ENCODE peak calls at places on chromosome 2, in nine cellular contexts. V is cardiac muscle cell; X is adipocyte; M is NCI-H1092; C is uterus; K is aorta; R is stomach; J is CD4-positive, alpha-beta T cell; Z is DMS153. O is an unnamed sample.
A peak's percentile ranks its signal among the peaks of the same experiment; 100 is the strongest.

GRCh38 chr2:235860111-235860510 is 308.1 kb downstream of the GBX2 start:
- DNase-seq in V (no peak), X (peak; percentile 65), M (no peak), C (no peak), K (no peak), R (no peak), J (no peak), Z (no peak), O (no peak)

GRCh38 chr2:27407798-27408491 is 1.4 kb downstream of the PPM1G start:
- DNase-seq in V (peak; percentile 78), X (peak; percentile 80), M (peak; percentile 25), C (no peak), K (no peak), R (no peak), J (no peak), Z (peak; percentile 21), O (no peak)

GRCh38 chr2:43207553-43208300 is 18.7 kb downstream of the ZFP36L2 start:
- DNase-seq in V (no peak), X (no peak), M (no peak), C (no peak), K (no peak), R (no peak), J (no peak), Z (no peak), O (no peak)

GRCh38 chr2:170716851-170717598 is 1.9 kb downstream of the SP5 start:
- DNase-seq in V (peak; percentile 78), X (peak; percentile 22), M (peak; percentile 24), C (peak; percentile 36), K (peak; percentile 55), R (peak; percentile 58), J (no peak), Z (no peak), O (no peak)

GRCh38 chr2:200944467-200945394 is 18.7 kb downstream of the ORC2 start:
- DNase-seq in V (no peak), X (peak; percentile 79), M (no peak), C (no peak), K (peak; percentile 48), R (peak; percentile 62), J (no peak), Z (no peak), O (no peak)

GRCh38 chr2:88927142-88927541 is 235.7 kb downstream of the RPIA start:
- DNase-seq in V (peak; percentile 37), X (no peak), M (no peak), C (no peak), K (no peak), R (no peak), J (no peak), Z (no peak), O (no peak)

GRCh38 chr2:182435754-182436153 is 8.9 kb upstream of the PDE1A start:
- DNase-seq in V (no peak), X (peak; percentile 51), M (no peak), C (no peak), K (no peak), R (no peak), J (no peak), Z (no peak), O (no peak)

GRCh38 chr2:11355194-11356053 is 11.0 kb upstream of the ROCK2 start:
- DNase-seq in V (no peak), X (no peak), M (no peak), C (no peak), K (no peak), R (no peak), J (no peak), Z (no peak), O (no peak)

GRCh38 chr2:5915926-5916325 is 223.7 kb downstream of the SOX11 start:
- DNase-seq in V (peak; percentile 62), X (peak; percentile 37), M (peak; percentile 9), C (no peak), K (no peak), R (peak; percentile 67), J (no peak), Z (peak; percentile 34), O (no peak)

GRCh38 chr2:64769392-64770044 is 115.8 kb upstream of the SERTAD2 start:
- DNase-seq in V (no peak), X (no peak), M (no peak), C (no peak), K (no peak), R (no peak), J (no peak), Z (no peak), O (no peak)

GRCh38 chr2:176653856-176654443 is 384.7 kb downstream of the MTX2 start:
- DNase-seq in V (peak; percentile 80), X (peak; percentile 51), M (peak; percentile 74), C (peak; percentile 77), K (peak; percentile 67), R (peak; percentile 39), J (no peak), Z (peak; percentile 90), O (no peak)

GRCh38 chr2:186590538-186591441 is 934 bp downstream of the ITGAV start:
- DNase-seq in V (peak; percentile 64), X (peak; percentile 76), M (no peak), C (peak; percentile 29), K (no peak), R (no peak), J (no peak), Z (no peak), O (no peak)

GRCh38 chr2:101725515-101726192 is 28.1 kb downstream of the MAP4K4 start:
- DNase-seq in V (no peak), X (no peak), M (no peak), C (no peak), K (no peak), R (no peak), J (no peak), Z (no peak), O (no peak)

GRCh38 chr2:204900910-204901309 is 355.6 kb downstream of the PARD3B start:
- DNase-seq in V (no peak), X (no peak), M (no peak), C (no peak), K (peak; percentile 42), R (peak; percentile 75), J (no peak), Z (peak; percentile 57), O (no peak)

GRCh38 chr2:118992740-118993391 is 50.9 kb downstream of the MARCO start:
- DNase-seq in V (no peak), X (no peak), M (no peak), C (no peak), K (no peak), R (peak; percentile 10), J (no peak), Z (no peak), O (no peak)

GRCh38 chr2:181876614-181877063 is 14.9 kb upstream of the ITPRID2 start:
- DNase-seq in V (no peak), X (peak; percentile 18), M (no peak), C (no peak), K (no peak), R (no peak), J (no peak), Z (no peak), O (no peak)

GRCh38 chr2:19607400-19607799 is 249.0 kb upstream of the OSR1 start:
- DNase-seq in V (no peak), X (no peak), M (no peak), C (no peak), K (no peak), R (no peak), J (no peak), Z (no peak), O (no peak)

GRCh38 chr2:88739985-88740600 is 48.6 kb downstream of the RPIA start:
- DNase-seq in V (peak; percentile 74), X (peak; percentile 83), M (peak; percentile 52), C (peak; percentile 42), K (peak; percentile 60), R (peak; percentile 84), J (peak; percentile 60), Z (peak; percentile 24), O (peak; percentile 65)

GRCh38 chr2:226325541-226325940 is 474.1 kb downstream of the IRS1 start:
- DNase-seq in V (no peak), X (no peak), M (no peak), C (no peak), K (no peak), R (no peak), J (no peak), Z (no peak), O (no peak)

O was measured in T-helper 17 cell.